ENCODE peak calls at places on chromosomes 7 and 10, in six cellular contexts. Z is MM.1S, P is PC-3, F is kidney, G is astrocyte, R is fibroblast of lung. K is an unnamed sample.

GRCh38 chr10:15433850-15434537 is 62.9 kb upstream of the FAM171A1 start:
- DNase-seq in Z (peak; percentile 59), P (peak; percentile 50), F (no peak), G (peak; percentile 17), R (peak; percentile 68), K (peak; percentile 47)

GRCh38 chr10:98028168-98028770 is 2.2 kb downstream of the CRTAC1 start:
- DNase-seq in Z (peak; percentile 73), P (peak; percentile 25), F (no peak), G (no peak), R (peak; percentile 40), K (peak; percentile 61)

GRCh38 chr10:25815999-25816768 is 117.8 kb upstream of the MYO3A start:
- DNase-seq in Z (peak; percentile 80), P (no peak), F (no peak), G (peak; percentile 81), R (no peak), K (no peak)

GRCh38 chr10:79492839-79493238 is 19.5 kb upstream of the EIF5AL1 start:
- DNase-seq in Z (no peak), P (no peak), F (no peak), G (no peak), R (no peak), K (no peak)

GRCh38 chr7:94580601-94581000 is 71.0 kb downstream of the CASD1 start:
- DNase-seq in Z (no peak), P (peak; percentile 91), F (no peak), G (peak; percentile 50), R (peak; percentile 11), K (no peak)

GRCh38 chr10:30068482-30069223 is 9.3 kb upstream of the JCAD start:
- DNase-seq in Z (no peak), P (peak; percentile 81), F (no peak), G (peak; percentile 47), R (no peak), K (no peak)

GRCh38 chr7:51246258-51247245 is 70.1 kb downstream of the COBL start:
- DNase-seq in Z (no peak), P (no peak), F (no peak), G (no peak), R (no peak), K (no peak)

GRCh38 chr10:15427836-15428414 is 56.8 kb upstream of the FAM171A1 start:
- DNase-seq in Z (peak; percentile 31), P (peak; percentile 53), F (no peak), G (peak; percentile 28), R (peak; percentile 78), K (no peak)

GRCh38 chr10:72746606-72747357 is 54.8 kb downstream of the MCU start:
- DNase-seq in Z (no peak), P (no peak), F (no peak), G (no peak), R (no peak), K (no peak)

GRCh38 chr7:83936056-83936703 is 258.4 kb downstream of the SEMA3A start:
- DNase-seq in Z (peak; percentile 75), P (peak; percentile 76), F (no peak), G (peak; percentile 48), R (peak; percentile 88), K (peak; percentile 59)

GRCh38 chr7:128351296-128352123 is 7.8 kb upstream of the RBM28 start:
- DNase-seq in Z (no peak), P (no peak), F (no peak), G (no peak), R (no peak), K (no peak)

GRCh38 chr7:90346326-90347125 is at the start of gene GTPBP10:
- DNase-seq in Z (peak; percentile 97), P (peak; percentile 95), F (peak; percentile 97), G (peak; percentile 92), R (peak; percentile 97), K (peak; percentile 96)

GRCh38 chr7:131959106-131959812 is 402.8 kb upstream of the PODXL start:
- DNase-seq in Z (no peak), P (no peak), F (no peak), G (no peak), R (no peak), K (no peak)

GRCh38 chr10:63369711-63370110 is 96.1 kb downstream of the JMJD1C start:
- DNase-seq in Z (no peak), P (no peak), F (no peak), G (no peak), R (no peak), K (no peak)

GRCh38 chr10:29329420-29329819 is 40.5 kb downstream of the LYZL1 start:
- DNase-seq in Z (no peak), P (no peak), F (no peak), G (peak; percentile 31), R (peak; percentile 46), K (no peak)

GRCh38 chr10:119608316-119609155 is 11.8 kb upstream of the TIAL1 start:
- DNase-seq in Z (no peak), P (peak; percentile 63), F (no peak), G (peak; percentile 8), R (peak; percentile 40), K (peak; percentile 51)

GRCh38 chr10:3825862-3826351 is 40.9 kb upstream of the KLF6 start:
- DNase-seq in Z (no peak), P (no peak), F (peak; percentile 63), G (no peak), R (no peak), K (no peak)

GRCh38 chr10:49320191-49320590 is 21.2 kb downstream of the C10orf71 start:
- DNase-seq in Z (no peak), P (no peak), F (no peak), G (no peak), R (no peak), K (no peak)

GRCh38 chr10:124890225-124890624 is 51.7 kb upstream of the ZRANB1 start:
- DNase-seq in Z (no peak), P (no peak), F (no peak), G (no peak), R (no peak), K (no peak)

GRCh38 chr10:30985552-30985951 is 46.1 kb downstream of the ZNF438 start:
- DNase-seq in Z (no peak), P (peak; percentile 73), F (no peak), G (peak; percentile 63), R (peak; percentile 44), K (no peak)

GRCh38 chr10:43854042-43854441 is 205.4 kb upstream of the ZNF32 start:
- DNase-seq in Z (no peak), P (peak; percentile 84), F (no peak), G (peak; percentile 74), R (peak; percentile 40), K (no peak)

GRCh38 chr7:122528879-122529481 is 169.9 kb downstream of the RNF133 start:
- DNase-seq in Z (peak; percentile 74), P (peak; percentile 50), F (no peak), G (peak; percentile 14), R (peak; percentile 70), K (no peak)

GRCh38 chr7:47465191-47465590 is 116.7 kb downstream of the TNS3 start:
- DNase-seq in Z (no peak), P (no peak), F (no peak), G (no peak), R (no peak), K (no peak)

DNA sequence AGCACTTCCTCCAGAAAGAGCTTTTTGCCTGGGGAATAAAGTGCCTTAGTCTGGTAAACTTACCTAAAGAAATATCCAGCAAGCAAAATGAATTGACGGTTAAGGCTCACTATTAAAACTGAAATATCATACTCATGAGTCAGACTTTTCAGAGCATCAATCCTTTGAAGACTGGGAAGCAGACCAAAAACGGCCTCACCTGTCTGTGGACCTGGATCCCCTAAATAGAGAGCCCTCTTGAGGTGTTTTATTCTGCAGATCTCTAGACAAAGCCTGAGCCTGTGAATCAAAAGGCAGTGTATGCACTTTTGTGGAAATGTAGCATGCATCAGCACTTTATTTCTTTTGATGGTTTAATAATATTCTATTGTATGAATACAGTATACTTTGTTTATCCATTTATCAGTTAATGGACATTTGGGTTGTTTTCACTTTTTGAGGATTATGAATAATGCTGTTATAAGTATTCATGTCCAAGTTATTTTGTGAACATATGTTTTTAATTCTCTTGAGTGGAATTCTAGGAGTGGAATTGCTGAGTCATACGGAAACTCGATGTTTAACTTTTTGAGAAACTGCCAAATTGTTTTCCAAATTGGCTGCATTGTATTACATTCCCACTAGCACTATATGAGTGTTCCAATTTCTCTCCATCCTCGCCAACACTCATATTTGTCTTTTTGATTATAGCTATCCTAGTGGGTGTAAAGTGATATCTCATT is 449.0 kb upstream of the IGFBP3 start:
- DNase-seq in Z (no peak), P (peak; percentile 90), F (no peak), G (peak; percentile 92), R (peak; percentile 96), K (no peak)
- H3K9ac ChIP-seq in Z (no peak overlapping the region), P (no peak overlapping the region), F (no peak overlapping the region), G (no peak overlapping the region), R (no peak overlapping the region), K (no peak overlapping the region)

GRCh38 chr7:157462840-157463239 is 126.0 kb downstream of the DNAJB6 start:
- DNase-seq in Z (no peak), P (no peak), F (no peak), G (no peak), R (no peak), K (no peak)
- H3K27ac ChIP-seq in Z (no peak overlapping the region), P (no peak overlapping the region), F (no peak overlapping the region), G (no peak overlapping the region), R (no peak overlapping the region), K (no peak overlapping the region)

DNA sequence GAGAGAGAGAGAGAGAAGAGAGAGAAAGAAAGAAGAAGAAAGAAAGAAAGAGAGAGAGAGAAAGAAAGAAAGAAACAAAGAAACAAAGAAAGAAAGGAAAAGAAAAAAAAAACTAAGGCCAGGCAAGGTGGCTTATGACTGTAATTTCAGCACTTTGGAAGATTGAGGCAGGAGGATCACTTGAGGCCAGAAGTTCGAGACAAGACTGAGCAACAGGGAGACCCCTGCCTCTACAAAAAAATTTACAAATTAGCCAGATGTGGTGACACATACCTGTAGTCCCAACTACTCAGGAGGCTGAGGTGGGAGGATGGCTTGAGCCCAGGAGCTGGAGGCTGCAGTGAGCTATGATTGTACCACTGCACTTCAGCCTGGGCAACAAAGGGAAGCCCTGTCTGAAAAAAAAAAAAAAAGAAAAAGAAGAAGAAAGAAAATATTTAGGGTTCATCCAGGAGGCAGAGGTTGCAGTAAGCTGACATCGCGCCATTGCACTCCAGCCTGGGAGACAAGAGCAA is 2.8 kb downstream of the SERPINE1 start:
- DNase-seq in Z (no peak), P (no peak), F (no peak), G (no peak), R (no peak), K (no peak)
- H3K9ac ChIP-seq in Z (no peak overlapping the region), P (no peak overlapping the region), F (no peak overlapping the region), G (peak overlapping the region; percentile 93), R (no peak overlapping the region), K (no peak overlapping the region)

GRCh38 chr10:10364916-10365315 is 652.8 kb upstream of the CELF2 start:
- DNase-seq in Z (no peak), P (no peak), F (no peak), G (no peak), R (no peak), K (no peak)

GRCh38 chr10:10362780-10363179 is 654.9 kb upstream of the CELF2 start:
- DNase-seq in Z (no peak), P (no peak), F (no peak), G (no peak), R (no peak), K (no peak)

GRCh38 chr10:10366836-10367235 is 650.8 kb upstream of the CELF2 start:
- DNase-seq in Z (no peak), P (no peak), F (no peak), G (no peak), R (no peak), K (no peak)

GRCh38 chr10:10361486-10361885 is 656.2 kb upstream of the CELF2 start:
- DNase-seq in Z (no peak), P (no peak), F (no peak), G (no peak), R (no peak), K (no peak)

DNA sequence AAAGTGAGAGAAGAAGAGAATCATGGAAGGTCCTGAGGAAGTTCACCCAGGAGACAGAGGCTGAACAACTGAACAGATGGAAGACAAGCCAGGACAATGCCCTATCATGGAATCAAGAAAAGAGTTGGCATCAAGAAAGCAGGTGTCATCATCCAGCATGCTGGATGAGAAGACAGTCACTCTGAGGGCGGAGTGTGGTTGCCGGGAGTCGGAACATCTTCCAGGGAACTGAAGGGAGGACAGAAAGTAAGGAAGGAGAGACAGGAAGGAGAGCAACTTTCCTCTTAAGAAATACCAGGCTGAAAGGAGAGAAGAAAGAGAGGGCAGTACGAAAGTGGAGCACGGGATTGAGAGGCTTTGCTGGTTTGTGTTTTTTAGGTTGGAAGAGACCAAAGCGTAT is 654.5 kb upstream of the CELF2 start:
- DNase-seq in Z (no peak), P (no peak), F (no peak), G (no peak), R (no peak), K (no peak)
- H3K27ac ChIP-seq in Z (no peak overlapping the region), P (no peak overlapping the region), F (no peak overlapping the region), G (no peak overlapping the region), R (no peak overlapping the region), K (no peak overlapping the region)